ENCODE peak calls at places on chromosomes 5 and 9, in nine cellular contexts. N, L, H, G, F, M, J, Q and X are unnamed samples. For H3K4me1, the result is how much of the 10 kb centered on the place peaks cover.

GRCh38 chr5:159782995-159783300 is 133.3 kb upstream of the ADRA1B start:
- DNase-seq in M (no peak), G (no peak), Q (no peak), J (no peak), N (no peak), L (no peak), H (no peak), F (no peak), X (no peak)

GRCh38 chr9:27599102-27599501 is 25.8 kb upstream of the C9orf72 start:
- DNase-seq in L (no peak), M (no peak), F (no peak), J (no peak), H (no peak), G (no peak), Q (no peak), N (no peak), X (no peak)

GRCh38 chr5:133969654-133970324 is 1.4 kb upstream of the C5orf15 start:
- DNase-seq in M (peak), N (peak), H (no peak), Q (no peak), F (peak), L (no peak), J (no peak), G (no peak), X (no peak)

GRCh38 chr5:56815657-56816545 is 552 bp downstream of the MAP3K1 start:
- DNase-seq in Q (peak), N (peak), L (peak), H (peak), G (peak), F (peak), J (no peak), M (no peak), X (no peak)

GRCh38 chr5:139765409-139766217 is 30.0 kb upstream of the PSD2 start:
- DNase-seq in N (peak), Q (peak), L (peak), J (peak), M (no peak), G (peak), H (peak), F (peak), X (peak)

GRCh38 chr9:12185856-12186255 is 507.3 kb upstream of the TYRP1 start:
- DNase-seq in G (no peak), F (no peak), L (no peak), M (no peak), Q (no peak), J (no peak), H (no peak), N (no peak), X (no peak)

GRCh38 chr9:5622019-5622418 is 6.9 kb upstream of the RIC1 start:
- DNase-seq in G (no peak), L (no peak), Q (no peak), F (peak), J (no peak), H (no peak), M (no peak), N (no peak), X (no peak)

GRCh38 chr9:116377179-116377790 is 223.7 kb downstream of the PAPPA start:
- DNase-seq in M (no peak), G (no peak), J (no peak), F (peak), L (no peak), N (no peak), H (no peak), Q (no peak), X (no peak)

GRCh38 chr9:95055337-95055850 is 262.1 kb downstream of the FANCC start:
- DNase-seq in G (no peak), Q (no peak), J (no peak), F (no peak), M (no peak), N (no peak), H (no peak), L (no peak), X (no peak)

GRCh38 chr5:177434437-177434836 is 8.0 kb downstream of the GRK6 start:
- DNase-seq in N (no peak), L (no peak), Q (no peak), F (no peak), J (no peak), M (no peak), H (no peak), G (no peak), X (no peak)

GRCh38 chr5:81924467-81924866 is 47.4 kb upstream of the ATG10 start:
- DNase-seq in F (no peak), N (no peak), G (no peak), J (no peak), L (no peak), Q (peak), H (no peak), M (no peak), X (no peak)

GRCh38 chr5:180785151-180785781 is 17.3 kb downstream of the MGAT1 start:
- DNase-seq in H (no peak), Q (peak), J (no peak), F (no peak), N (no peak), M (peak), L (no peak), G (no peak), X (no peak)

GRCh38 chr9:132488611-132489010 is 78.6 kb downstream of the CFAP77 start:
- DNase-seq in G (no peak), F (no peak), N (no peak), Q (no peak), H (no peak), J (no peak), M (no peak), L (no peak), X (no peak)

GRCh38 chr9:88460583-88461332 is 72.5 kb downstream of the SPIN1 start:
- DNase-seq in H (no peak), F (peak), L (no peak), M (no peak), Q (no peak), J (no peak), N (no peak), G (no peak), X (no peak)

GRCh38 chr9:21461377-21461776 is 20.7 kb downstream of the IFNE start:
- DNase-seq in Q (no peak), F (no peak), H (no peak), L (no peak), J (no peak), N (no peak), G (no peak), M (no peak), X (no peak)

GRCh38 chr9:6014668-6015270 is 655 bp downstream of the RANBP6 start:
- DNase-seq in J (no peak), M (no peak), H (no peak), G (no peak), Q (no peak), N (peak), F (peak), L (no peak), X (no peak)

GRCh38 chr5:59661939-59662615 is 231.4 kb downstream of the PDE4D start:
- DNase-seq in F (no peak), G (no peak), H (no peak), L (no peak), N (no peak), M (no peak), J (no peak), Q (no peak), X (no peak)

GRCh38 chr9:105053209-105053652 is 125.3 kb upstream of the ABCA1 start:
- DNase-seq in Q (no peak), M (no peak), G (no peak), L (no peak), N (peak), J (no peak), H (no peak), F (peak), X (no peak)

GRCh38 chr9:108743426-108743825 is 112.4 kb downstream of the ACTL7B start:
- DNase-seq in M (no peak), Q (no peak), L (no peak), G (no peak), J (no peak), N (no peak), H (no peak), F (no peak), X (no peak)

GRCh38 chr5:150307617-150308426 is 5.1 kb upstream of the ARSI start:
- DNase-seq in J (no peak), G (no peak), Q (no peak), L (no peak), M (no peak), F (no peak), H (no peak), N (no peak), X (no peak)

GRCh38 chr5:136135536-136135935 is 2.9 kb downstream of the SMAD5 start:
- DNase-seq in M (no peak), G (no peak), Q (no peak), J (no peak), L (no peak), F (no peak), N (no peak), H (no peak), X (no peak)

GRCh38 chr5:136432705-136433104 is 67.4 kb upstream of the TRPC7 start:
- DNase-seq in F (no peak), G (no peak), Q (no peak), J (no peak), H (no peak), L (no peak), M (no peak), N (no peak), X (no peak)

GRCh38 chr9:127330501-127330900 is 65.9 kb downstream of the GARNL3 start:
- DNase-seq in J (no peak), F (peak), Q (no peak), H (no peak), L (no peak), N (no peak), M (no peak), G (no peak), X (no peak)

GRCh38 chr9:130847306-130848217 is 12.5 kb downstream of the ABL1 start:
- DNase-seq in J (peak), Q (peak), M (peak), G (peak), N (peak), F (peak), L (peak), H (peak), X (peak)

GRCh38 chr9:110520120-110520701 is 59.3 kb downstream of the SVEP1 start:
- DNase-seq in N (no peak), L (no peak), Q (no peak), F (no peak), H (no peak), J (no peak), M (no peak), G (no peak), X (no peak)

GRCh38 chr9:100784755-100785154 is 206.9 kb downstream of the CAVIN4 start:
- DNase-seq in J (no peak), N (no peak), H (no peak), F (no peak), G (no peak), Q (no peak), L (no peak), M (no peak), X (no peak)

GRCh38 chr9:1083325-1083913 is 33.3 kb downstream of the DMRT2 start:
- DNase-seq in M (no peak), F (peak), N (no peak), G (peak), J (peak), L (no peak), Q (no peak), H (no peak), X (peak)

GRCh38 chr9:88372103-88372694 is 16.0 kb upstream of the SPIN1 start:
- DNase-seq in J (no peak), F (no peak), Q (no peak), N (no peak), G (no peak), H (no peak), M (no peak), L (no peak), X (no peak)

GRCh38 chr5:171291371-171291770 is 17.7 kb upstream of the TLX3 start:
- DNase-seq in F (no peak), L (no peak), H (no peak), J (no peak), N (no peak), G (no peak), M (no peak), Q (no peak), X (no peak)

GRCh38 chr5:98428806-98429205 is 344.7 kb upstream of the RGMB start:
- DNase-seq in J (peak), N (no peak), G (peak), F (no peak), Q (peak), L (no peak), M (no peak), H (peak), X (no peak)

GRCh38 chr9:89433826-89434225 is 64.1 kb downstream of the SEMA4D start:
- DNase-seq in F (no peak), M (no peak), G (no peak), N (no peak), J (no peak), L (no peak), H (no peak), Q (no peak), X (no peak)

GRCh38 chr5:25393321-25393720 is 748.5 kb upstream of the CDH10 start:
- DNase-seq in L (no peak), J (no peak), G (no peak), Q (no peak), M (no peak), F (no peak), H (no peak), N (no peak), X (no peak)

GRCh38 chr5:178208540-178209227 is 4.4 kb downstream of the HNRNPAB start:
- DNase-seq in H (no peak), N (no peak), J (no peak), M (no peak), L (peak), G (no peak), Q (no peak), F (no peak), X (no peak)

GRCh38 chr9:134992755-134993124 is 75.0 kb upstream of the FCN1 start:
- DNase-seq in H (no peak), M (no peak), N (no peak), J (peak), F (no peak), Q (no peak), L (peak), G (no peak), X (peak)

GRCh38 chr9:98132806-98133631 is 14.0 kb upstream of the TRIM14 start:
- DNase-seq in M (no peak), H (no peak), N (no peak), F (no peak), Q (no peak), J (no peak), G (peak), L (peak), X (no peak)

GRCh38 chr9:86818636-86819035 is 128.7 kb downstream of the GAS1 start:
- DNase-seq in Q (no peak), L (no peak), M (no peak), H (no peak), N (no peak), J (no peak), G (no peak), F (no peak), X (no peak)

GRCh38 chr5:17222679-17223078 is 5.2 kb downstream of the BASP1 start:
- DNase-seq in M (no peak), H (no peak), N (no peak), Q (no peak), L (no peak), G (no peak), J (no peak), F (no peak), X (no peak)

GRCh38 chr9:68546596-68547390 is 6.1 kb upstream of the TMEM252 start:
- DNase-seq in N (no peak), G (no peak), Q (no peak), H (no peak), J (no peak), F (no peak), M (no peak), L (no peak), X (no peak)

GRCh38 chr5:110917161-110917875 is 154.2 kb upstream of the TSLP start:
- DNase-seq in G (no peak), N (no peak), H (no peak), J (no peak), M (no peak), Q (no peak), L (no peak), F (no peak), X (no peak)

DNA sequence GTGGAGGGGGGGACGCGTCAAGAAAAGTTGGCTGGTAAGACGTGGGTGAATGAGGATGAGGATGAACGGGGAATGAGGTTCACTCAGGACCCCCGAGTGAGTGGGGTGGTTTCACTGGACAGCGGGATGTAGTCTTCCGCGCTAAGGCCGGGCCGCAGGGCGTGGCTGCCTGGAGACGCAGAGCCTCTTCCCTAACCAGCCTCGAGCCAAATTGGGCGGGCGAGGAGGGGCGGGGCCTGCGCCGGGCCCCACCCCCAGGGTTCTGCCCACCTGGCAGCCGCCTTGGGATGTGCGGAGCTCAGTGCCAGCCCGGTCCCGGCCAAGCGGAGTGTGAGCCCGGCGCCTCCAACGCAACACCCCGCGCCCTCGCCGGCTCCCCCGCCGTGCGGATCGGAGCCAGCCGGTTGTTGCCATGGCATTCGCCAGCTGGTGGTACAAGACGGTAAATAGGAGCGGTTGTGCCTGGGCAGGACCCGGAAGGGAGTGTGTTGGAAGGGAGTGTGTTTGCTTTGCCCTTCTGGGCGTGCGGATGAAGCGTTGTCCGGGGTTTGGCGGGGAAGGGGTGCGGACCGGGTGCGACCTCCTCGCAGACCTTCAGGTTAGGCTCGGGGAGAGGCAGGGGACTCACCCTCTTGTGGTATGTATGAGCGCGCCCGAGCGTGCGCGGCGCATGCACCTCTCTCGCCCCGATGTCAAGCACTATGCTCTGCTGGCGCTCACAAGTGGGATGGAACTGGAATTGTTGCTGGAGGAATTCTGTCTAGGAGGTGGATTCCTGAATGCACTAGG is 743 bp downstream of the CAST start:
- DNase-seq in N (no peak), G (peak), L (peak), H (peak), M (peak), F (peak), Q (peak), J (peak), X (peak)
- TF ChIP-seq POLR2A in N (no peak), G (peak), L (peak), H (no peak), M (peak), F (peak), Q (peak), J (peak), X (peak)

DNA sequence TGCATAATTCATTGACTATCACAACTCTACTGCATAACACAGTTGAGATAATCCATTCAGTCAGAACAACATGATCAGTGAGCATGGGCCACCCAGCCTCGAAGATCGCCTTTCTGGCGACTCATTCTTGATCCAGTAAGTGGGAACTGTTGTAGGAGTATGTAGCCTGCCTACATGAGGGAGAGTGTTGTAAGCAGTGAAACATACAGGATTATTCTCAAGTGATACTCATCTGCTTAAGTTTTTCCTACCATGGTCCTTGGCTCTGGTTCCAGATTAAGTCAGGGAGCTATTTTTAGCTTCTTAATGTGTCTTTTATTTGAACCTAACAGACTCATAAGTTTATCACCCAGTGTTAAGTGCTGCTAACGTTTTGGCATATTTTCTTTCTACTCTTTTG is 44.0 kb downstream of the TNPO1 start:
- DNase-seq in F (no peak), J (no peak), M (no peak), Q (no peak), L (no peak), G (no peak), N (no peak), H (no peak), X (no peak)
- TF ChIP-seq EP300 in F (no peak), J (no peak), M (no peak), Q (no peak), L (no peak), G (no peak), N (no peak), H (no peak), X (no peak)

DNA sequence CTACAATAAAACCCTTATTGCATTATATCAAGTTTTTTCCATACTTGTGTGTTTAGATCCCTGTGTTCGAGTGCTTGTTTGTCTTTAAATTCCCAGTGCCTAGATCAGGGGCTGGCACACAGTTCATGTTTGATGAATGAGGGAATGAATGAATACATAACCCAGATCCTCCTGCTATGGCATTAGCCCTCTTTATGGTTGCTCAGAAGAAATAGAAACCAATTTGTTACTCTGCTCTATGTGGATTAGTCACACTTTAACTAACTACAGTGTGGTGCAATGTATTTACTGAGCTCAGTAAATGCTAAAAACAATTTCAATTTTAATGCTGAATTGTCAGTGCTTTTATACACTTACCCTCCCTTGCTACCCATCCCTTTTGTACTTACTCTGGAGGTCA is 16.4 kb upstream of the GALNT10 start:
- DNase-seq in Q (no peak), L (no peak), G (no peak), J (no peak), M (no peak), F (no peak), H (no peak), N (no peak), X (no peak)
- H3K4me1 ChIP-seq in Q (under half), L (under half), G (under half), J (under half), M (under half), F (under half), H (under half), N (under half), X (under half)

GRCh38 chr5:107340631-107341030 is 330.1 kb downstream of the EFNA5 start:
- DNase-seq in M (no peak), N (no peak), H (no peak), L (no peak), Q (no peak), J (no peak), F (no peak), G (no peak), X (no peak)
- TF ChIP-seq POLR2A in M (no peak), N (no peak), H (no peak), L (no peak), Q (no peak), J (no peak), F (no peak), G (no peak), X (no peak)

DNA sequence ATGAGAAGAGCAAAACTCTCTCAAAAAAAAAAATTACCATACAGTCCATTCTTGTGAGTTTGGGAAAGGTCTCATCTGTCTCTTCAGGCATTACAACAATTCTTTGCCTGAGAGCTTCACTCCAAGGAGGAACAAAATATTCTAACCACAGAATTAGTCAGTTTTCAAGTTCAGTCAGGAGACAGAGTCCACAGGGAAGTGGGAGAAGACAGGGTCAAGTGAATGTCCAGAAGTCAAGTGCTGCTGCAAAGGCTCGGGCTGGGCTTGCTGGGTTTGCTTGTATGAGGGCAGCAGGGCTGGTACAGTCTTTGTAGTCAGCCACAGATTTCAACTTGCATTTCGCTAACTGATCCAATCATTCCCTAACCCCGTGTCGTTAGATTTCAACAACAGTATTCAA is 17.6 kb upstream of the HEXB start:
- DNase-seq in J (no peak), N (no peak), F (no peak), G (no peak), H (no peak), M (no peak), L (no peak), Q (no peak), X (no peak)
- TF ChIP-seq EP300 in J (no peak), N (no peak), F (no peak), G (no peak), H (no peak), M (no peak), L (no peak), Q (no peak), X (no peak)